ENCODE peak calls at places on chromosome 4, in seven cellular contexts. C is fibroblast of villous mesenchyme; F is stimulated activated effector memory CD8-positive, alpha-beta T cell treated with anti-CD3 and anti-CD28 coated beads, Interleukin-12 subunit alpha, Interleukin-12 subunit beta, amount 100 ng/mL, for 72 hours; S is activated T-cell treated with anti-CD3 and anti-CD28 coated beads, Interleukin-2, amount 50 U/mL, for 4 hours; X is EL; G is M059J; Y is activated CD4-positive, alpha-beta T cell treated with anti-CD3 and anti-CD28 coated beads for 36 hours. M is an unnamed sample.

GRCh38 chr4:54063224-54063623 is 1.2 kb downstream of the CHIC2 start:
- DNase-seq in C (peak), F (no peak), S (no peak), X (peak), G (peak), Y (peak), M (no peak)

GRCh38 chr4:10942166-10942565 is 257.6 kb upstream of the CLNK start:
- DNase-seq in C (no peak), F (no peak), S (no peak), X (no peak), G (no peak), Y (no peak), M (no peak)

GRCh38 chr4:150477869-150478268 is 104.1 kb upstream of the MAB21L2 start:
- DNase-seq in C (no peak), F (no peak), S (no peak), X (no peak), G (no peak), Y (no peak), M (no peak)

GRCh38 chr4:175561691-175562090 is 250.4 kb downstream of the GPM6A start:
- DNase-seq in C (no peak), F (no peak), S (no peak), X (no peak), G (no peak), Y (no peak), M (no peak)

GRCh38 chr4:4849524-4850193 is 9.8 kb upstream of the MSX1 start:
- DNase-seq in C (no peak), F (no peak), S (no peak), X (no peak), G (no peak), Y (no peak), M (no peak)

GRCh38 chr4:96407651-96408342 is 567.9 kb downstream of the PDHA2 start:
- DNase-seq in C (no peak), F (no peak), S (no peak), X (no peak), G (peak), Y (no peak), M (no peak)

GRCh38 chr4:153705743-153706468 is 21.8 kb downstream of the TLR2 start:
- DNase-seq in C (no peak), F (no peak), S (no peak), X (no peak), G (no peak), Y (no peak), M (no peak)

GRCh38 chr4:40448875-40449274 is 113.7 kb downstream of the CHRNA9 start:
- DNase-seq in C (no peak), F (no peak), S (no peak), X (no peak), G (no peak), Y (no peak), M (no peak)

GRCh38 chr4:147846318-147847135 is 114.6 kb downstream of the ARHGAP10 start:
- DNase-seq in C (peak), F (no peak), S (no peak), X (no peak), G (no peak), Y (peak), M (no peak)

GRCh38 chr4:187084696-187085095 is 361.0 kb upstream of the FAT1 start:
- DNase-seq in C (no peak), F (no peak), S (no peak), X (no peak), G (no peak), Y (no peak), M (no peak)

GRCh38 chr4:176439611-176440010 is 119.8 kb downstream of the SPCS3 start:
- DNase-seq in C (no peak), F (no peak), S (no peak), X (no peak), G (peak), Y (no peak), M (no peak)

GRCh38 chr4:127309360-127310095 is 323.2 kb upstream of the INTU start:
- DNase-seq in C (peak), F (no peak), S (no peak), X (no peak), G (peak), Y (no peak), M (no peak)

GRCh38 chr4:84482564-84483563 is 16.2 kb downstream of the NKX6-1 start:
- DNase-seq in C (no peak), F (no peak), S (no peak), X (no peak), G (no peak), Y (peak), M (no peak)

GRCh38 chr4:157128395-157128794 is 52.4 kb downstream of the GLRB start:
- DNase-seq in C (peak), F (no peak), S (no peak), X (peak), G (peak), Y (no peak), M (no peak)